ENCODE peak calls at places on chromosomes 6 and 20, in eight cellular contexts. V is brain microvascular endothelial cell, Y is fibroblast of lung, L is prostate gland, B is Panc1, C is transverse colon, P is lower lobe of right lung, O is mammary epithelial cell. R is an unnamed sample.

GRCh38 chr6:53119349-53119748 is 29.3 kb downstream of the GCM1 start:
- DNase-seq in V (no peak), Y (peak), L (no peak), B (no peak), C (no peak), P (no peak), O (no peak), R (no peak)

GRCh38 chr6:13400772-13401171 is 72.4 kb upstream of the TBC1D7 start:
- DNase-seq in V (no peak), Y (no peak), L (no peak), B (no peak), C (no peak), P (no peak), O (no peak), R (no peak)

GRCh38 chr6:39377530-39377929 is 55.0 kb upstream of the KCNK16 start:
- DNase-seq in V (peak), Y (peak), L (peak), B (no peak), C (peak), P (no peak), O (peak), R (peak)

GRCh38 chr6:169157474-169158181 is 96.0 kb downstream of the THBS2 start:
- DNase-seq in V (no peak), Y (no peak), L (no peak), B (no peak), C (no peak), P (no peak), O (no peak), R (no peak)

GRCh38 chr20:59977086-59977485 is 18.9 kb downstream of the CDH26 start:
- DNase-seq in V (no peak), Y (no peak), L (no peak), B (no peak), C (no peak), P (no peak), O (no peak), R (no peak)

GRCh38 chr6:4402477-4402976 is 267.2 kb upstream of the ECI2 start:
- DNase-seq in V (peak), Y (peak), L (no peak), B (peak), C (no peak), P (no peak), O (peak), R (no peak)

GRCh38 chr6:31615748-31616147 is 714 bp downstream of the AIF1 start:
- DNase-seq in V (no peak), Y (no peak), L (no peak), B (no peak), C (no peak), P (no peak), O (no peak), R (no peak)

GRCh38 chr20:12874933-12875332 is 133.8 kb upstream of the SPTLC3 start:
- DNase-seq in V (no peak), Y (no peak), L (no peak), B (no peak), C (no peak), P (no peak), O (no peak), R (no peak)

GRCh38 chr6:156946370-156946936 is 169.3 kb downstream of the ARID1B start:
- DNase-seq in V (no peak), Y (no peak), L (no peak), B (no peak), C (no peak), P (no peak), O (no peak), R (no peak)

GRCh38 chr20:11379257-11380011 is 538.3 kb upstream of the BTBD3 start:
- DNase-seq in V (peak), Y (no peak), L (no peak), B (no peak), C (no peak), P (no peak), O (no peak), R (peak)
- H3K27ac ChIP-seq in V (no peak), Y (no peak), L (no peak), B (no peak), C (no peak), P (no peak), O (no peak), R (no peak)

DNA sequence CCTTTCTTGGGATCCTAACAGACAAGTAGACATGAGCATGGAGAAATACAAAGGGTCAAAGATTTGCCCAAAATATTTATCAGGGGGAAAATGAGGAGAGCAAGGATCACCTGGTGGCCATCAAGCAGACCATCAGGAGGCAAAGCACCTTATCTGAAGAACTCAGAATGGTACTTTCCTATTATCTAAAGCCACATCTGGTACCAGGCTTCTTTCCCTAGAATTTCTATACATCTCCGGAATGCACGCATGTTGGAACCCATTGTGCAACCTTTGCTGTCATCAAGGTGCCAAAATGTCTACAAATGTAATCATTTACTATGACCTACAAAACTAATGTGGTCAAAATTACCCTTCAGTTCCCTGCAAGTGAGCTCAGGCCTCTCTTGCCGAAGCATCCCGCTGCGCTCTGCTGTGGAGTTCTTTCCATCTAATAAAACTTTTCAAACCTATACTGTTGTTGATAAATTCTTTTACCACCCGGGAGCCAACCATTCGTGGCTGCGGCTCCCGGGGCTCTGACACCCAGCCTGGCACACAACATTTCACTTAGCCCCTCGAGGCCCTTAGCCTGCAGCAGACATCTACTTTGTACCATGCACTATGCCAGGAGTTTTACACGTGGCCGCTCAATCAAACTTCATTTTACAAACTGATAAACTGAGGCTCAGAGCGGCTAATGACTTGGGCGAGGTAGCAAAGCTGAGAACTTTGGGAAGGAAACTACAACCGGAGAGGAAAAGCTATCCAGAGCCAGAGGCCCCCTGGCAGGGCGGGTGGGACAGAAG is 3.8 kb upstream of the CPXM1 start:
- DNase-seq in V (no peak), Y (no peak), L (no peak), B (no peak), C (no peak), P (no peak), O (no peak), R (no peak)
- H3K27ac ChIP-seq in V (no peak), Y (no peak), L (no peak), B (no peak), C (no peak), P (no peak), O (no peak), R (no peak)

GRCh38 chr20:50848341-50848808 is 53.5 kb downstream of the BCAS4 start:
- DNase-seq in V (no peak), Y (no peak), L (peak), B (no peak), C (peak), P (no peak), O (peak), R (no peak)
- H3K27ac ChIP-seq in V (no peak), Y (no peak), L (no peak), B (peak), C (no peak), P (peak), O (peak), R (no peak)

GRCh38 chr20:44073011-44073674 is 113.8 kb downstream of the JPH2 start:
- DNase-seq in V (no peak), Y (no peak), L (no peak), B (no peak), C (no peak), P (no peak), O (no peak), R (no peak)

GRCh38 chr20:44075191-44075949 is 111.6 kb downstream of the JPH2 start:
- DNase-seq in V (no peak), Y (no peak), L (no peak), B (no peak), C (no peak), P (no peak), O (no peak), R (no peak)

GRCh38 chr20:44073675-44074071 is 113.3 kb downstream of the JPH2 start:
- DNase-seq in V (no peak), Y (no peak), L (no peak), B (no peak), C (no peak), P (no peak), O (no peak), R (no peak)

GRCh38 chr20:44075950-44076232 is 111.1 kb downstream of the JPH2 start:
- DNase-seq in V (no peak), Y (no peak), L (no peak), B (no peak), C (no peak), P (no peak), O (no peak), R (no peak)

GRCh38 chr20:44074252-44075151 is 112.5 kb downstream of the JPH2 start:
- DNase-seq in V (peak), Y (peak), L (no peak), B (no peak), C (no peak), P (no peak), O (peak), R (no peak)
- H3K27ac ChIP-seq in V (no peak), Y (no peak), L (no peak), B (peak), C (no peak), P (no peak), O (no peak), R (no peak)

GRCh38 chr6:142286088-142286409 is 15.8 kb upstream of the ADGRG6 start:
- DNase-seq in V (no peak), Y (no peak), L (no peak), B (no peak), C (no peak), P (no peak), O (no peak), R (no peak)
- H3K27ac ChIP-seq in V (no peak), Y (no peak), L (no peak), B (no peak), C (no peak), P (no peak), O (no peak), R (no peak)

GRCh38 chr6:36904851-36905393 is 19.2 kb downstream of the C6orf89 start:
- DNase-seq in V (no peak), Y (no peak), L (no peak), B (no peak), C (no peak), P (no peak), O (no peak), R (no peak)
- H3K27ac ChIP-seq in V (no peak), Y (no peak), L (no peak), B (peak), C (peak), P (no peak), O (no peak), R (no peak)

GRCh38 chr20:64038252-64038578 is 2.2 kb downstream of the C20orf204 start:
- DNase-seq in V (no peak), Y (no peak), L (no peak), B (no peak), C (no peak), P (no peak), O (no peak), R (no peak)
- H3K27ac ChIP-seq in V (no peak), Y (no peak), L (no peak), B (no peak), C (peak), P (peak), O (no peak), R (no peak)

DNA sequence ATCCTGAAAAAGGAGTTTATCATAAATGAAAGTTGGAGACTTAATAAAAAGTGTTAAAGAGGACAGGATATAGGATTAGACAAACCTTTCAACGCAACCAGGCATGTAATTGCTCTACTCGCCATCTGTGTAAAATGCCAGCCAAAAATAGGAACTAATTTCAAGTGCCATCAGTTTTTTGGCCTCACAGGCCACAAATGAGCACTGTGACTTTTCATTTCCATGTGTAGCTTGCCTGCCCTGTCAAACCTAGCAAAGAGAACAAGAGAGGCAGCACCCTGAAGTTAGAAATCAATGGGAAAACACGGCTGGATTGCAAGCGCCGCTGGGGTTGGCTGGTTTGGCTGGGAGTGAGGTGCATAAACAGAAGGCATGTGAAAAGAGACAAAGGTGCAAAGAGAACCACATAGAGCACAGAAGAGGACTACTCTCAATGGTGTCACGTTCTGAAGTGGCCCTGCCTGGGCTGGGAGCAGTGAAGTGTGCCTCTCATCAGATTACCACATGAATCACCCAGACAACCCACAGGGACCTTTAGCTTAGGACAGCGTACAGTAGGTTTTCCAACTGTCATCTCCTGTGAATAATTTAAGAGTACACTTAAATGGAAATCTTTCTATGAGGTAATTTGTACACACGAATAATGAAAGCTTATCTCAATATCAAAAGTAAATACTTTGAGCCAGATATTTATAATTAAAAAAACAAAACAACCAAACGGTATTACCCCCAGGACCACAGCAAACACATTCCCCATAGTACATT is 78.0 kb upstream of the NHSL1 start:
- DNase-seq in V (no peak), Y (peak), L (no peak), B (no peak), C (no peak), P (no peak), O (no peak), R (no peak)
- H3K27ac ChIP-seq in V (no peak), Y (no peak), L (no peak), B (no peak), C (no peak), P (no peak), O (no peak), R (no peak)

DNA sequence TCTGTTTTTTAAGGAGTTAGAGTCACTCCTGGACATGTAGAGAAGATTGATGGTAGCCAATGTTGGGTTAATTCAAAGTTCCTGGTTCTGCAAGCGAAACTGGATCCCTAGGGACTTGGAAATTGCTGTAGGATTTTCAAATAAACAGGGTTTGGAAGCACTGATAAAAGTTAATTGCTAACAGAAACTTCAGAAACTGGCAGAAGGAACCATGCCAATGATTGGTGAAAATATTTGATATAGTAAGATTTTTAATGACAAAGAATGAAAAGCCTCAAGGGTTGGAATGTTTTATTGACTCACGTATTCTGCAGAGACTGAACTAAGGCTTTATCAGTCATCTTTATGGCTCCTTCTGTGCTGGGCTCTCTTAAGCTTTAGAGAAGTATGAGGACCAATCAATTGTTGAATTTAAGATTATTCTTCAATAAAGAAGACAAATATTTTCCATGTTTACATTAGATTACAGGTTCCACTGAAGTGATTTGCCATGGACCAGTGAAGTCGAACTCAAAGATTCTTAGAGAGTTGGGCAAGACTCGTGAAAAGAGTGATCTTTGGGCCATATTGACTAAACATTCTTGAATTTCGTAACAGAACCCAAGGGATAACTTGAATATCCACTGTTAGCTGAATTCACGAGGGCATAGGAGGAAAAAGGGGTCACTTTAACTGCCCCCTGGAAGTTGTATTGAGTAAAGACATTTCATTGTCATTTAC is 371.4 kb downstream of the HDGFL1 start:
- DNase-seq in V (no peak), Y (no peak), L (no peak), B (no peak), C (no peak), P (no peak), O (no peak), R (no peak)
- H3K27ac ChIP-seq in V (no peak), Y (no peak), L (peak), B (no peak), C (no peak), P (no peak), O (no peak), R (no peak)

R was measured in iPS DF 6.9.